ENCODE peak calls at places on chromosomes 6 and 20, in four cellular contexts. N is tibial artery, O is spleen, C is right atrium auricular region. Q is an unnamed sample.

GRCh38 chr6:111417946-111418345 is 65.1 kb downstream of the REV3L start:
- DNase-seq in N (no peak), O (no peak), C (no peak), Q (peak; percentile 53)

GRCh38 chr6:33694401-33694931 is 17.0 kb downstream of the UQCC2 start:
- DNase-seq in C (no peak), N (no peak), O (peak; percentile 87), Q (peak; percentile 83)

GRCh38 chr6:42727627-42728026 is 5.2 kb upstream of the PRPH2 start:
- DNase-seq in O (no peak), N (no peak), C (no peak), Q (no peak)

GRCh38 chr20:25600632-25601031 is 15.3 kb upstream of the NINL start:
- DNase-seq in N (no peak), O (peak; percentile 59), C (no peak), Q (no peak)

GRCh38 chr6:167696261-167696660 is 130.4 kb upstream of the AFDN start:
- DNase-seq in N (no peak), C (no peak), O (no peak), Q (no peak)

GRCh38 chr6:165632194-165632593 is 30.8 kb downstream of the PDE10A start:
- DNase-seq in N (no peak), O (no peak), C (no peak), Q (no peak)

GRCh38 chr6:22145823-22146379 is 150.9 kb downstream of the PRL start:
- DNase-seq in N (no peak), C (no peak), O (no peak), Q (peak; percentile 13)

GRCh38 chr6:118469468-118469867 is 78.6 kb upstream of the PLN start:
- DNase-seq in O (no peak), C (no peak), N (no peak), Q (peak; percentile 8)

GRCh38 chr6:132811276-132811675 is 3.1 kb upstream of the RPS12 start:
- DNase-seq in C (no peak), N (no peak), O (no peak), Q (no peak)

GRCh38 chr20:63068711-63069367 is 62.1 kb upstream of the BHLHE23 start:
- DNase-seq in C (no peak), N (no peak), O (peak; percentile 55), Q (no peak)

GRCh38 chr20:50368813-50369224 is 141.4 kb upstream of the PTPN1 start:
- DNase-seq in O (no peak), N (no peak), C (no peak), Q (no peak)

GRCh38 chr6:42313038-42313437 is 95.4 kb upstream of the MRPS10 start:
- DNase-seq in O (no peak), C (no peak), N (no peak), Q (no peak)

GRCh38 chr20:62363920-62364851 is 2.9 kb downstream of the LAMA5 start:
- DNase-seq in C (no peak), O (no peak), N (no peak), Q (no peak)

GRCh38 chr20:2005831-2006426 is 12.1 kb upstream of the PDYN start:
- DNase-seq in C (no peak), N (peak; percentile 55), O (peak; percentile 88), Q (peak; percentile 43)

GRCh38 chr6:75128881-75129570 is 76.8 kb downstream of the COL12A1 start:
- DNase-seq in N (no peak), C (no peak), O (no peak), Q (no peak)

GRCh38 chr6:88492241-88492640 is 326.1 kb upstream of the CNR1 start:
- DNase-seq in O (no peak), N (no peak), C (no peak), Q (no peak)

GRCh38 chr6:149197482-149197881 is 120.0 kb upstream of the TAB2 start:
- DNase-seq in O (no peak), C (no peak), N (no peak), Q (no peak)
- TF ChIP-seq CTCF in O (no peak), C (no peak), N (no peak), Q (no peak)

GRCh38 chr6:27334141-27334540 is 22.1 kb upstream of the POM121L2 start:
- DNase-seq in N (no peak), O (no peak), C (no peak), Q (no peak)
- H3K4me3 ChIP-seq in N (no peak overlapping the region), O (no peak overlapping the region), C (no peak overlapping the region), Q (no peak overlapping the region)

GRCh38 chr6:27296106-27296783 is 15.8 kb downstream of the POM121L2 start:
- DNase-seq in O (no peak), N (no peak), C (no peak), Q (peak; percentile 38)

GRCh38 chr6:27295301-27296079 is 16.6 kb downstream of the POM121L2 start:
- DNase-seq in C (no peak), N (no peak), O (no peak), Q (peak; percentile 81)

GRCh38 chr6:27297857-27298730 is 14.0 kb downstream of the POM121L2 start:
- DNase-seq in O (no peak), C (no peak), N (no peak), Q (peak; percentile 65)

GRCh38 chr6:27294409-27294808 is 17.7 kb downstream of the POM121L2 start:
- DNase-seq in N (no peak), C (no peak), O (no peak), Q (no peak)

GRCh38 chr6:27297484-27297856 is 14.6 kb downstream of the POM121L2 start:
- DNase-seq in C (no peak), O (no peak), N (no peak), Q (no peak)
- H3K27me3 ChIP-seq in C (peaks cover 10% of the 10 kb centered on the region), O (peaks cover 99% of the 10 kb centered on the region), N (peaks cover 78% of the 10 kb centered on the region), Q (no peaks in the 10 kb centered on the region)

DNA sequence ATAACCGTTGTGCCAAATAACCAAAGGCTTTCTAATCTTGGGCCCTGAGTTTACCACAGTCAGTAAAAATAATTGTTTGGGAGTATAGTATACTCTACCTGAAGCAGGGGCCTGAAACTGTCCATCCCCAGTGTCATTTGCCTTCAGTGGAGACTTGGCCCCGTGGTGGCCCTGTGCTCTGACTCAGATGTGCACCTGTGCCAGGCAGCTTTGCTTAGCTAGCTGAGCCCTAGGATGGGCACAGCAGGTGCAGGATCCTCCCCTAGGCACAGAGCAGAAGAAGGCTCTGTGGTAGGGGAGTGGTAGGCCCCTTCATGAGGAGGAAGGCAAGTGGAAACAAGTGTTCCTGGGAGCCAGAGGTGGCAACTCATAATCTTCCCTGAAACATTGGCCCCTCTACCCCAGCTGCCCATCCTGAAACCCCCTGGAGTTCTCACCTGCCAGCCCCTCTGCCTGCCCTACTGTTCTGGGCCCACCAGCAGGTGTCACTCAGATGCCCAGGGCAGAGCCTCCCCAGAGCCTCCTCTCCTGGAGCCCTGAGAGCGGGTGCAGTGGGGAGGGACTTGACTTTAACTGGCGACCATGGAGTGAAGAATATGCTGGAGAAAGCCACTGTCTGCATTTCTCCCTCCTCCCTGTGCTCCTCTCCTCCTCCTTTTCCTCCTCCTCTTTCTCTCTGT is 3.0 kb downstream of the CPNE5 start:
- DNase-seq in O (no peak), C (no peak), N (no peak), Q (no peak)
- TF ChIP-seq CTCF in O (no peak), C (peak; percentile 35), N (no peak), Q (no peak)

DNA sequence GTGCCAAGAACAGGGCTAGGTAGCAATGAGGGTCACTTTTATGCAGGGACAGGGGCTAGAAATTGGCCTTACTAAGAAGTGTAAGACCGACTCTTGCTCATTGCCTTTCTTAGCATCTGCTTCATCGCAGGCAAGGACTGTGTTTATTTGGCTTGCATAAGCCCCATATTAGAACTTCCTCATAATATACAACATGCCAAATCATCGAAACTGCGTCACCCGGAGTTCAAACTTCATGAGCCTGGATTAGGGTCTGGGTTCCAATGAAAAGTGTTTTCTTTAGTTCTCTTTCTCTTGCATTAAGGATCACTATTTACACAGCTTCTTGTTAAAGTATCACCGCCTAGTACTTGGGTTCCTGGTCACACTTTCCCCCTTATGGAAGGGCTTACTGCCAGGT is 957 bp upstream of the SMAP1 start:
- DNase-seq in O (no peak), C (no peak), N (no peak), Q (no peak)
- H3K4me3 ChIP-seq in O (no peak overlapping the region), C (no peak overlapping the region), N (no peak overlapping the region), Q (no peak overlapping the region)